ENCODE peak calls at places on chromosomes 3 and 15, in six cellular contexts. N is stimulated activated CD4-positive, alpha-beta T cell treated with anti-CD3 and anti-CD28 coated beads, Interleukin-1b, Interleukin-23, amount 100 ng/mL, for 4 hours; V is Daoy; R is ELR; U is CD8-positive, alpha-beta T cell; C is CD8-positive, alpha-beta memory T cell. W is an unnamed sample.

GRCh38 chr3:132840201-132840700 is 118.0 kb upstream of the NPHP3 start:
- DNase-seq in U (no peak), N (no peak), R (no peak), V (no peak), C (no peak), W (no peak)

GRCh38 chr15:20352241-20353200 is 189.1 kb downstream of the GOLGA6L6 start:
- DNase-seq in R (no peak), C (no peak), V (no peak), U (no peak), N (no peak), W (no peak)

GRCh38 chr3:34183581-34184313 is 385.3 kb downstream of the PDCD6IP start:
- DNase-seq in C (no peak), U (peak), R (no peak), V (no peak), N (no peak), W (no peak)

GRCh38 chr3:171967137-171967783 is 72.1 kb upstream of the FNDC3B start:
- DNase-seq in U (no peak), N (no peak), R (peak), V (peak), C (no peak), W (no peak)

GRCh38 chr3:126960604-126960995 is 22.3 kb upstream of the PLXNA1 start:
- DNase-seq in R (no peak), U (no peak), N (no peak), V (no peak), C (no peak), W (no peak)

GRCh38 chr15:48392356-48392755 is 61.1 kb downstream of the DUT start:
- DNase-seq in U (no peak), N (no peak), V (no peak), R (no peak), C (no peak), W (no peak)

GRCh38 chr3:32456429-32457130 is 46.1 kb downstream of the CMTM6 start:
- DNase-seq in C (no peak), R (no peak), U (no peak), V (no peak), N (no peak), W (no peak)

GRCh38 chr3:46559030-46559704 is 6.9 kb downstream of the LRRC2 start:
- DNase-seq in U (no peak), R (no peak), N (no peak), V (no peak), C (no peak), W (no peak)

GRCh38 chr3:33171580-33171979 is 47.0 kb downstream of the SUSD5 start:
- DNase-seq in C (no peak), U (no peak), N (no peak), V (no peak), R (no peak), W (no peak)

GRCh38 chr3:41682996-41683395 is 278.9 kb downstream of the ULK4 start:
- DNase-seq in U (no peak), R (peak), V (peak), C (no peak), N (no peak), W (no peak)

GRCh38 chr3:162142511-162142910 is 645.9 kb downstream of the OTOL1 start:
- DNase-seq in V (peak), N (no peak), C (no peak), R (peak), U (no peak), W (no peak)

GRCh38 chr3:143001034-143001368 is 369 bp upstream of the U2SURP start:
- DNase-seq in C (no peak), N (no peak), R (no peak), V (no peak), U (no peak), W (no peak)

GRCh38 chr15:51620647-51621046 is 1.9 kb downstream of the DMXL2 start:
- DNase-seq in U (no peak), V (no peak), C (no peak), R (no peak), N (no peak), W (no peak)

GRCh38 chr3:196596355-196596754 is 27.9 kb downstream of the FBXO45 start:
- DNase-seq in N (no peak), U (no peak), C (no peak), V (no peak), R (no peak), W (no peak)

GRCh38 chr3:98691897-98692296 is 71.2 kb upstream of the ST3GAL6 start:
- DNase-seq in V (no peak), U (no peak), C (no peak), R (no peak), N (no peak), W (no peak)

GRCh38 chr3:72031581-72031980 is 246.6 kb upstream of the PROK2 start:
- DNase-seq in N (no peak), U (no peak), R (peak), V (peak), C (no peak), W (no peak)

GRCh38 chr3:172347895-172348680 is 100.2 kb downstream of the GHSR start:
- DNase-seq in C (no peak), N (no peak), U (no peak), V (no peak), R (no peak), W (peak)

GRCh38 chr3:111667621-111668239 is 72.6 kb upstream of the ZBED2 start:
- DNase-seq in V (peak), R (peak), C (peak), U (peak), N (peak), W (no peak)

GRCh38 chr3:56835626-56836025 is 33.9 kb upstream of the ARHGEF3 start:
- DNase-seq in U (no peak), C (no peak), N (no peak), V (no peak), R (peak), W (no peak)

GRCh38 chr3:78402720-78403119 is 1362.8 kb downstream of the ROBO2 start:
- DNase-seq in C (no peak), V (no peak), N (no peak), R (no peak), U (no peak), W (no peak)

GRCh38 chr3:169907944-169908343 is 3.4 kb upstream of the SAMD7 start:
- DNase-seq in R (no peak), N (no peak), V (no peak), U (no peak), C (no peak), W (no peak)

GRCh38 chr3:154244644-154245043 is 79.6 kb downstream of the DHX36 start:
- DNase-seq in C (no peak), N (no peak), R (peak), U (no peak), V (peak), W (no peak)

GRCh38 chr3:177633671-177634207 is 436.5 kb upstream of the TBL1XR1 start:
- DNase-seq in R (peak), N (no peak), V (no peak), C (no peak), U (no peak), W (no peak)

GRCh38 chr3:196471551-196471950 is 32.0 kb downstream of the RNF168 start:
- DNase-seq in N (no peak), C (no peak), V (no peak), U (no peak), R (peak), W (no peak)

GRCh38 chr3:133944641-133945441 is 49.2 kb upstream of the RAB6B start:
- DNase-seq in V (peak), C (no peak), U (no peak), N (no peak), R (peak), W (no peak)

GRCh38 chr3:50340404-50341329 is at the start of gene RASSF1:
- DNase-seq in U (peak), R (peak), V (no peak), N (no peak), C (peak), W (no peak)

GRCh38 chr3:24365168-24365567 is 129.5 kb downstream of the THRB start:
- DNase-seq in U (no peak), C (no peak), V (peak), R (peak), N (no peak), W (no peak)

GRCh38 chr3:56801151-56801596 is 575 bp downstream of the ARHGEF3 start:
- DNase-seq in U (peak), V (peak), C (peak), N (no peak), R (no peak), W (no peak)

GRCh38 chr15:65008989-65009388 is 19.3 kb upstream of the SPG21 start:
- DNase-seq in N (no peak), V (no peak), C (no peak), R (no peak), U (no peak), W (no peak)

GRCh38 chr3:108234387-108234957 is 12.2 kb upstream of the IFT57 start:
- DNase-seq in V (no peak), N (no peak), U (no peak), C (no peak), R (no peak), W (no peak)

GRCh38 chr3:55191911-55192787 is 264.3 kb upstream of the LRTM1 start:
- DNase-seq in U (no peak), N (no peak), C (no peak), R (peak), V (peak), W (no peak)